ENCODE peak calls at places on chromosomes 6 and 20, in eight cellular contexts. Q is OCI-LY7; L is germinal center; R is activated CD4-positive, alpha-beta T cell treated with anti-CD3 and anti-CD28 coated beads, Interleukin-2, amount 50 U/mL, for 4 hours; D is amniotic stem cell; Y is heart right ventricle; B is AG08396; J is mucosa of descending colon. E is an unnamed sample.

GRCh38 chr6:63560806-63561672 is 11.2 kb upstream of the LOC128125822 start:
- DNase-seq in Q (no peak), R (no peak), J (no peak), Y (no peak), L (no peak), D (no peak), B (peak; percentile 13), E (no peak)

GRCh38 chr6:107574856-107575255 is 84.9 kb downstream of the SOBP start:
- DNase-seq in R (no peak), D (no peak), Y (no peak), B (no peak), L (no peak), J (no peak), Q (no peak), E (no peak)

GRCh38 chr20:20233041-20233514 is 134.8 kb upstream of the INSM1 start:
- DNase-seq in Q (no peak), J (no peak), R (no peak), L (no peak), D (no peak), B (no peak), Y (no peak), E (no peak)

GRCh38 chr20:4112490-4113420 is 97.4 kb upstream of the RNF24 start:
- DNase-seq in L (no peak), Y (peak; percentile 58), J (peak; percentile 64), B (no peak), Q (no peak), R (no peak), D (no peak), E (no peak)

GRCh38 chr6:90284236-90284744 is 12.4 kb downstream of the BACH2 start:
- DNase-seq in L (no peak), R (peak; percentile 50), Y (no peak), D (peak; percentile 77), J (peak; percentile 6), B (peak; percentile 80), Q (no peak), E (no peak)

GRCh38 chr6:26380256-26380655 is 2.7 kb upstream of the BTN2A2 start:
- DNase-seq in Q (no peak), B (no peak), R (no peak), J (no peak), L (no peak), D (no peak), Y (no peak), E (no peak)

GRCh38 chr6:128519132-128519930 is 1.1 kb downstream of the PTPRK start:
- DNase-seq in R (peak; percentile 4), D (no peak), Q (no peak), B (peak; percentile 36), L (peak; percentile 1), Y (peak; percentile 46), J (peak; percentile 58), E (peak; percentile 54)

GRCh38 chr20:53883098-53883762 is 187.2 kb downstream of the BCAS1 start:
- DNase-seq in D (no peak), R (no peak), L (no peak), Q (no peak), J (no peak), B (no peak), Y (no peak), E (no peak)

GRCh38 chr6:111485316-111485715 is 2.3 kb upstream of the REV3L start:
- DNase-seq in J (no peak), D (no peak), R (no peak), Q (no peak), Y (no peak), B (no peak), L (no peak), E (no peak)

GRCh38 chr6:144127097-144127496 is 23.2 kb upstream of the STX11 start:
- DNase-seq in R (no peak), Y (no peak), D (no peak), B (no peak), Q (no peak), J (no peak), L (no peak), E (no peak)

GRCh38 chr6:47655719-47656595 is 42.4 kb upstream of the ADGRF4 start:
- DNase-seq in J (peak; percentile 53), Q (no peak), D (peak; percentile 26), B (peak; percentile 20), R (no peak), L (no peak), Y (peak; percentile 21), E (no peak)

GRCh38 chr6:135052939-135053338 is 1.7 kb downstream of the HBS1L start:
- DNase-seq in Y (no peak), Q (no peak), D (no peak), L (no peak), R (no peak), J (no peak), B (no peak), E (no peak)

GRCh38 chr6:147033267-147033666 is 170.9 kb upstream of the STXBP5 start:
- DNase-seq in D (no peak), R (no peak), B (no peak), Q (no peak), L (no peak), J (no peak), Y (no peak), E (no peak)

GRCh38 chr6:11188161-11188915 is 44.1 kb downstream of the NEDD9 start:
- DNase-seq in D (no peak), Q (no peak), R (no peak), Y (no peak), B (no peak), L (no peak), J (peak; percentile 67), E (no peak)

GRCh38 chr20:60201198-60201597 is 243.0 kb downstream of the CDH26 start:
- DNase-seq in R (no peak), Y (no peak), Q (no peak), J (no peak), L (no peak), B (no peak), D (no peak), E (no peak)

GRCh38 chr6:68710496-68710895 is 75.4 kb downstream of the ADGRB3 start:
- DNase-seq in R (no peak), B (no peak), Y (no peak), D (no peak), J (no peak), Q (no peak), L (no peak), E (no peak)

GRCh38 chr20:2292711-2293110 is 3.1 kb upstream of the TGM3 start:
- DNase-seq in J (no peak), Q (no peak), Y (no peak), D (no peak), B (no peak), R (no peak), L (no peak), E (no peak)

GRCh38 chr20:34111712-34112599 is at the start of gene EIF2S2:
- DNase-seq in L (peak; percentile 97), B (peak; percentile 99), Q (peak; percentile 100), R (peak; percentile 92), D (peak; percentile 97), J (peak; percentile 97), Y (peak; percentile 96), E (peak; percentile 94)